ENCODE peak calls at places on chromosomes 12 and 14, in four cellular contexts. F, R, E and S are unnamed samples.

GRCh38 chr14:80291099-80291498 is 79.8 kb upstream of the DIO2 start:
- DNase-seq in R (no peak), E (no peak), F (no peak), S (no peak)

GRCh38 chr12:76706099-76706498 is 57.8 kb upstream of the ZDHHC17 start:
- DNase-seq in F (no peak), R (no peak), E (no peak), S (no peak)

GRCh38 chr14:96090441-96091148 is 51.4 kb downstream of the C14orf132 start:
- DNase-seq in F (no peak), E (peak; percentile 66), R (peak; percentile 90), S (peak; percentile 99)

GRCh38 chr12:60539592-60539991 is 943.8 kb downstream of the SLC16A7 start:
- DNase-seq in F (no peak), E (no peak), R (no peak), S (no peak)

GRCh38 chr14:48274826-48275225 is 599.4 kb upstream of the MDGA2 start:
- DNase-seq in F (no peak), E (no peak), R (no peak), S (no peak)

GRCh38 chr12:122609696-122610095 is 82.6 kb downstream of the KNTC1 start:
- DNase-seq in F (no peak), E (no peak), R (no peak), S (no peak)

GRCh38 chr14:64914237-64914971 is at the start of gene CHURC1:
- DNase-seq in E (peak; percentile 100), F (peak; percentile 99), R (peak; percentile 99), S (peak; percentile 99)

GRCh38 chr12:32444895-32445294 is 45.5 kb downstream of the FGD4 start:
- DNase-seq in F (no peak), R (no peak), E (peak; percentile 19), S (no peak)

GRCh38 chr14:105419055-105419304 is 647 bp upstream of the MTA1 start:
- DNase-seq in R (no peak), E (peak; percentile 29), F (no peak), S (no peak)

GRCh38 chr12:89529738-89530137 is 3.9 kb upstream of the POC1B start:
- DNase-seq in F (no peak), R (no peak), E (no peak), S (no peak)

GRCh38 chr12:41190360-41190759 is 2.2 kb downstream of the PDZRN4 start:
- DNase-seq in E (no peak), F (no peak), R (no peak), S (no peak)

GRCh38 chr12:58803893-58804292 is 116.4 kb downstream of the LRIG3 start:
- DNase-seq in F (no peak), R (no peak), E (no peak), S (no peak)

GRCh38 chr14:71225108-71225507 is 317.8 kb downstream of the PCNX1 start:
- DNase-seq in E (no peak), F (no peak), R (no peak), S (no peak)

GRCh38 chr12:61452076-61452475 is 808.1 kb upstream of the USP15 start:
- DNase-seq in F (no peak), E (no peak), R (no peak), S (no peak)

GRCh38 chr12:108228746-108229145 is 99.7 kb downstream of the WSCD2 start:
- DNase-seq in R (no peak), E (no peak), F (no peak), S (peak; percentile 67)

GRCh38 chr12:89750821-89751227 is 42.2 kb upstream of the ATP2B1 start:
- DNase-seq in R (no peak), F (no peak), E (no peak), S (no peak)

GRCh38 chr12:27076468-27076867 is 5.9 kb downstream of the C12orf71 start:
- DNase-seq in E (no peak), R (no peak), F (no peak), S (no peak)

GRCh38 chr12:46661161-46661845 is 164.5 kb downstream of the SLC38A4 start:
- DNase-seq in E (peak; percentile 25), F (no peak), R (no peak), S (peak; percentile 30)

GRCh38 chr12:77031745-77032144 is 33.6 kb downstream of the E2F7 start:
- DNase-seq in E (no peak), F (no peak), R (no peak), S (no peak)

GRCh38 chr12:3622732-3623690 is 129.9 kb downstream of the CRACR2A start:
- DNase-seq in E (no peak), R (no peak), F (no peak), S (no peak)

GRCh38 chr14:91229743-91230200 is 14.7 kb downstream of the GPR68 start:
- DNase-seq in F (no peak), R (no peak), E (no peak), S (no peak)

GRCh38 chr12:47551426-47551851 is 154.4 kb downstream of the RPAP3 start:
- DNase-seq in F (no peak), R (no peak), E (no peak), S (no peak)

GRCh38 chr14:52318057-52318456 is 3.9 kb downstream of the PTGER2 start:
- DNase-seq in E (no peak), F (no peak), R (no peak), S (no peak)

GRCh38 chr14:51924600-51924999 is 64.2 kb downstream of the GNG2 start:
- DNase-seq in R (no peak), F (no peak), E (no peak), S (no peak)

GRCh38 chr14:53306926-53307325 is 153.8 kb upstream of the DDHD1 start:
- DNase-seq in F (no peak), E (no peak), R (no peak), S (no peak)

GRCh38 chr14:104392396-104393198 is 187.0 kb upstream of the C14orf180 start:
- DNase-seq in R (no peak), E (no peak), F (no peak), S (no peak)

GRCh38 chr14:29016050-29016900 is 249.7 kb downstream of the FOXG1 start:
- DNase-seq in E (peak; percentile 35), R (no peak), F (no peak), S (peak; percentile 39)

GRCh38 chr12:13982010-13982409 is 608 bp upstream of the GRIN2B start:
- DNase-seq in E (no peak), R (no peak), F (no peak), S (peak; percentile 15)

GRCh38 chr12:13980548-13981295 is 680 bp downstream of the GRIN2B start:
- DNase-seq in E (peak; percentile 5), R (no peak), F (no peak), S (no peak)

GRCh38 chr12:13986031-13986430 is 4.6 kb upstream of the GRIN2B start:
- DNase-seq in F (no peak), E (no peak), R (no peak), S (no peak)

GRCh38 chr12:13976880-13977279 is 4.5 kb downstream of the GRIN2B start:
- DNase-seq in F (no peak), E (no peak), R (no peak), S (no peak)

DNA sequence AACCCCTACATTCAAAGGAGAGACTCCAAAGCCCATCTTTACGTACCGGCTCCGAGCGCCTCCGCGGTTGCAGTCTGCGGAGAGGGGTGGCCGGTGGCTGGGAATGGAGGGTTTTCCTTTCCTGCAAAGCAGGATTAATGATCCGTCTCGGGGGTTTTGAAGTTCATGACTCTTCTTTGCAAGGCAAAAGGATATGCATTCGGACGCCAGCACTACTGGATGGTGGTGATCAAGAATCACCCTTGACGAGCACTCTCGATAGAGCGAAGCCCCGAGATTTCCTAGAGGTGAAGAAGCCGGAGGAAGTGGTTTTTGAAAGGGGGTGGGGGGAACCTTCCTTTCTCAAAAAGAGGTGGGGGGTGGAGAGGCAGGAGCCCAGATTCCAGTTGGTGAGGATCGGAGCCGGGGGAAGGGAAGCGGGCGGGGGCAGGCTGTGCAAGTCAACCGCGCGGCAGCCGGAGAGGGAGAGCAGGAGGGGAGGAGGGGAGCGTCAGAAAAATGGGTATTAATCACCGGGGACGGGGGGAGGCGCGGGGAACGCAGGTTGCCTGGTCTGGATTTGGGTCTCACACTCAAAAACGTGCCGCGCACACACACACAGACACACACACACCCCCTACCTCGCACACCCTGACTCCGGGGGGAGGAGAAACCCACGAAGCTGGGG is at the start of gene GRIN2B:
- DNase-seq in F (no peak), E (peak; percentile 8), R (no peak), S (no peak)
- H3K27me3 ChIP-seq in F (no peaks in the 10 kb centered on the region), E (no peaks in the 10 kb centered on the region), R (peaks cover 66% of the 10 kb centered on the region), S (peaks cover 35% of the 10 kb centered on the region)

GRCh38 chr14:69703047-69704046 is 63.6 kb upstream of the SRSF5 start:
- DNase-seq in R (no peak), E (no peak), F (no peak), S (no peak)
- H3K4me1 ChIP-seq in R (peaks cover 58% of the 10 kb centered on the region), E (peaks cover 51% of the 10 kb centered on the region), F (peaks cover 15% of the 10 kb centered on the region), S (peaks cover 7% of the 10 kb centered on the region)

DNA sequence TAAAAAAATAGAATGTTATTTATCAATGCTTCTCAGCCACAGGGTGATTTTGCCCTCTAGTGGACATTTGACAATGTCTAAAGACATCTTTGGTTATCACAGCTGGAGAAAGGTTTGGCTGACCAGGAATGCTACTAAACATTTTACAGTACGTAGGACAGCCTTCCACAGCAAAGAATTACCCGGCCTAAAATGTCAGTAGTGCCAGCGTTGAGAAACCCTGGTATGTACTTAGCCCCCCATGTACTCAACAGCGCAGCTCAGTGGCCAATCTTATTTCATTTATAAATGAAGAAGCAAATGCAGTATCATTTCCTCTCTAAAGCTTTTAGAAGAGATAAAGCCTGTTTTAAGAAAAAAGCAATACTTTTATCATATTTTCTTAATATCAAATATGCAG is 5.8 kb downstream of the MARK3 start:
- DNase-seq in F (no peak), E (no peak), R (no peak), S (peak; percentile 60)
- TF ChIP-seq CTCF in F (peak; percentile 47), E (peak; percentile 66), R (peak; percentile 73), S (peak; percentile 82)

GRCh38 chr12:54030442-54030801 is 2.2 kb downstream of the HOXC6 start:
- DNase-seq in R (no peak), F (no peak), E (no peak), S (no peak)
- H3K27me3 ChIP-seq in R (peaks cover 93% of the 10 kb centered on the region), F (no peaks in the 10 kb centered on the region), E (peaks cover 4% of the 10 kb centered on the region), S (no peaks in the 10 kb centered on the region)

GRCh38 chr12:12543959-12544358 is 18.7 kb downstream of the DUSP16 start:
- DNase-seq in F (no peak), E (no peak), R (no peak), S (no peak)
- H3K4me1 ChIP-seq in F (no peaks in the 10 kb centered on the region), E (peaks cover 15% of the 10 kb centered on the region), R (peaks cover 12% of the 10 kb centered on the region), S (peaks cover 8% of the 10 kb centered on the region)

GRCh38 chr12:1284611-1285010 is 293.6 kb downstream of the ERC1 start:
- DNase-seq in F (no peak), R (no peak), E (no peak), S (no peak)

GRCh38 chr12:1282670-1283361 is 291.8 kb downstream of the ERC1 start:
- DNase-seq in F (no peak), E (peak; percentile 12), R (peak; percentile 56), S (no peak)

GRCh38 chr12:1281683-1282366 is 290.8 kb downstream of the ERC1 start:
- DNase-seq in R (no peak), F (no peak), E (no peak), S (no peak)

GRCh38 chr12:1277905-1278304 is 286.9 kb downstream of the ERC1 start:
- DNase-seq in F (no peak), R (no peak), E (no peak), S (no peak)

DNA sequence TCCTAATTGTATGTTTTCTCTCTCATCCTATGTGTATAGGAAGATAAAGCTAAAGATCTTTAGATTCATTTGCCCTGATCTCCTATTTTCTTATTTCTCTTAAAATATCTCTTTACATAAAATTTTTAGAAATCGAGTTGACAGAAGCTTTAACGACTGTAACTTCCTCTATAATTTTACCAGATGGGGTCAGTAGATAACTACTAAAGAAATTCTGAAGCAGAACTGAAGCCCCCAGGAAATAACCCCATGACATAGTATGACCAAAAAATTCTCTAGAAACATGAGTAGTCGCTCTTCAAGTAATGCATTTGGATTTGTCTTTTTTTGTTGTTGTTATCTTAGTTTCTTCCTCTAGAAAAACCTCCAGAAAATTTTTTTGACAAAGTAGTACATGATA is 288.0 kb downstream of the ERC1 start:
- DNase-seq in F (no peak), E (no peak), R (no peak), S (no peak)
- TF ChIP-seq CTCF in F (no peak), E (no peak), R (peak; percentile 31), S (no peak)